ENCODE peak calls at places on chromosomes 12 and 14, in seven cellular contexts. One of them, this sample, is unnamed.
A peak's percentile ranks its signal among the peaks of the same experiment; 100 is the strongest.

GRCh38 chr12:116135209-116135930 is 142.1 kb downstream of the MED13L start:
- DNase-seq in cardiac muscle cell: no peak
- DNase-seq in HCEC 1CT: peak; percentile 79
- DNase-seq in EL: peak; percentile 82
- DNase-seq in amniotic stem cell: no peak
- DNase-seq in AG08396: no peak
- DNase-seq in RPMI8226: no peak
- DNase-seq in this sample: no peak

GRCh38 chr12:105928436-105928835 is 210.3 kb downstream of the NUAK1 start:
- DNase-seq in AG08396: no peak
- DNase-seq in EL: no peak
- DNase-seq in amniotic stem cell: no peak
- DNase-seq in cardiac muscle cell: no peak
- DNase-seq in RPMI8226: no peak
- DNase-seq in HCEC 1CT: no peak
- DNase-seq in this sample: no peak

GRCh38 chr14:68580096-68580640 is 212.7 kb downstream of the ZFP36L1 start:
- DNase-seq in cardiac muscle cell: no peak
- DNase-seq in RPMI8226: no peak
- DNase-seq in EL: no peak
- DNase-seq in AG08396: no peak
- DNase-seq in amniotic stem cell: no peak
- DNase-seq in HCEC 1CT: no peak
- DNase-seq in this sample: no peak

GRCh38 chr12:130044991-130045621 is 117.2 kb upstream of the FZD10 start:
- DNase-seq in RPMI8226: no peak
- DNase-seq in AG08396: no peak
- DNase-seq in amniotic stem cell: no peak
- DNase-seq in EL: no peak
- DNase-seq in HCEC 1CT: no peak
- DNase-seq in cardiac muscle cell: peak; percentile 29
- DNase-seq in this sample: no peak

GRCh38 chr12:38269897-38270296 is 46.7 kb upstream of the ALG10B start:
- DNase-seq in HCEC 1CT: no peak
- DNase-seq in EL: no peak
- DNase-seq in cardiac muscle cell: no peak
- DNase-seq in amniotic stem cell: no peak
- DNase-seq in RPMI8226: no peak
- DNase-seq in AG08396: no peak
- DNase-seq in this sample: no peak

GRCh38 chr14:98803196-98803595 is 468.8 kb downstream of the BCL11B start:
- DNase-seq in AG08396: no peak
- DNase-seq in HCEC 1CT: no peak
- DNase-seq in amniotic stem cell: no peak
- DNase-seq in RPMI8226: no peak
- DNase-seq in EL: no peak
- DNase-seq in cardiac muscle cell: no peak
- DNase-seq in this sample: no peak

GRCh38 chr14:78131201-78131600 is 39.0 kb upstream of the NRXN3 start:
- DNase-seq in EL: no peak
- DNase-seq in AG08396: no peak
- DNase-seq in HCEC 1CT: no peak
- DNase-seq in RPMI8226: no peak
- DNase-seq in amniotic stem cell: no peak
- DNase-seq in cardiac muscle cell: no peak
- DNase-seq in this sample: no peak

GRCh38 chr14:30194769-30195168 is 267.1 kb upstream of the PRKD1 start:
- DNase-seq in amniotic stem cell: no peak
- DNase-seq in EL: peak; percentile 92
- DNase-seq in HCEC 1CT: peak; percentile 97
- DNase-seq in cardiac muscle cell: no peak
- DNase-seq in AG08396: peak; percentile 43
- DNase-seq in RPMI8226: no peak
- DNase-seq in this sample: no peak

GRCh38 chr12:52722680-52723079 is 19.4 kb upstream of the KRT77 start:
- DNase-seq in AG08396: no peak
- DNase-seq in EL: no peak
- DNase-seq in amniotic stem cell: no peak
- DNase-seq in RPMI8226: no peak
- DNase-seq in cardiac muscle cell: no peak
- DNase-seq in HCEC 1CT: no peak
- DNase-seq in this sample: no peak

GRCh38 chr12:76685246-76685678 is 78.7 kb upstream of the ZDHHC17 start:
- DNase-seq in amniotic stem cell: no peak
- DNase-seq in AG08396: peak; percentile 22
- DNase-seq in RPMI8226: no peak
- DNase-seq in cardiac muscle cell: peak; percentile 84
- DNase-seq in HCEC 1CT: peak; percentile 15
- DNase-seq in EL: peak; percentile 16
- DNase-seq in this sample: no peak

GRCh38 chr12:537772-538171 is 78.0 kb downstream of the B4GALNT3 start:
- DNase-seq in RPMI8226: no peak
- DNase-seq in HCEC 1CT: no peak
- DNase-seq in amniotic stem cell: no peak
- DNase-seq in EL: no peak
- DNase-seq in cardiac muscle cell: no peak
- DNase-seq in AG08396: no peak
- DNase-seq in this sample: no peak

GRCh38 chr12:69529021-69529420 is 56.2 kb upstream of the CCT2 start:
- DNase-seq in HCEC 1CT: no peak
- DNase-seq in cardiac muscle cell: no peak
- DNase-seq in EL: no peak
- DNase-seq in AG08396: no peak
- DNase-seq in amniotic stem cell: no peak
- DNase-seq in RPMI8226: no peak
- DNase-seq in this sample: no peak

GRCh38 chr12:107515446-107515958 is 170.1 kb upstream of the PWP1 start:
- DNase-seq in EL: peak; percentile 79
- DNase-seq in RPMI8226: no peak
- DNase-seq in AG08396: peak; percentile 77
- DNase-seq in cardiac muscle cell: no peak
- DNase-seq in amniotic stem cell: peak; percentile 57
- DNase-seq in HCEC 1CT: no peak
- DNase-seq in this sample: no peak

GRCh38 chr14:85634205-85634604 is 104.3 kb downstream of the FLRT2 start:
- DNase-seq in EL: peak; percentile 9
- DNase-seq in cardiac muscle cell: no peak
- DNase-seq in AG08396: no peak
- DNase-seq in RPMI8226: no peak
- DNase-seq in HCEC 1CT: peak; percentile 7
- DNase-seq in amniotic stem cell: no peak
- DNase-seq in this sample: no peak

GRCh38 chr12:12172106-12172511 is 94.7 kb downstream of the LRP6 start:
- DNase-seq in HCEC 1CT: no peak
- DNase-seq in EL: peak; percentile 55
- DNase-seq in RPMI8226: peak; percentile 88
- DNase-seq in amniotic stem cell: no peak
- DNase-seq in cardiac muscle cell: peak; percentile 7
- DNase-seq in AG08396: peak; percentile 9
- DNase-seq in this sample: peak; percentile 14

GRCh38 chr12:46764005-46764404 is 61.8 kb downstream of the SLC38A4 start:
- DNase-seq in cardiac muscle cell: no peak
- DNase-seq in AG08396: no peak
- DNase-seq in HCEC 1CT: no peak
- DNase-seq in RPMI8226: no peak
- DNase-seq in amniotic stem cell: no peak
- DNase-seq in EL: no peak
- DNase-seq in this sample: no peak

GRCh38 chr14:75249251-75249957 is 29.2 kb upstream of the FOS start:
- DNase-seq in amniotic stem cell: no peak
- DNase-seq in RPMI8226: peak; percentile 70
- DNase-seq in HCEC 1CT: no peak
- DNase-seq in AG08396: no peak
- DNase-seq in EL: no peak
- DNase-seq in cardiac muscle cell: peak; percentile 32
- DNase-seq in this sample: peak; percentile 78

GRCh38 chr12:120783197-120783596 is 57.6 kb downstream of the ACADS start:
- DNase-seq in amniotic stem cell: peak; percentile 5
- DNase-seq in HCEC 1CT: peak; percentile 90
- DNase-seq in AG08396: peak; percentile 29
- DNase-seq in cardiac muscle cell: no peak
- DNase-seq in EL: peak; percentile 72
- DNase-seq in RPMI8226: no peak
- DNase-seq in this sample: no peak

GRCh38 chr12:50458606-50459005 is 46.2 kb upstream of the DIP2B start:
- DNase-seq in cardiac muscle cell: no peak
- DNase-seq in amniotic stem cell: no peak
- DNase-seq in HCEC 1CT: peak; percentile 10
- DNase-seq in RPMI8226: no peak
- DNase-seq in EL: peak; percentile 48
- DNase-seq in AG08396: peak; percentile 16
- DNase-seq in this sample: no peak

GRCh38 chr12:46785413-46785812 is 40.4 kb downstream of the SLC38A4 start:
- DNase-seq in HCEC 1CT: no peak
- DNase-seq in amniotic stem cell: no peak
- DNase-seq in RPMI8226: no peak
- DNase-seq in cardiac muscle cell: no peak
- DNase-seq in AG08396: no peak
- DNase-seq in EL: no peak
- DNase-seq in this sample: no peak

GRCh38 chr14:54549862-54550261 is 17.1 kb upstream of the SAMD4A start:
- DNase-seq in RPMI8226: no peak
- DNase-seq in HCEC 1CT: no peak
- DNase-seq in cardiac muscle cell: peak; percentile 52
- DNase-seq in EL: no peak
- DNase-seq in AG08396: no peak
- DNase-seq in amniotic stem cell: no peak
- DNase-seq in this sample: no peak

GRCh38 chr14:68610251-68610793 is 182.5 kb downstream of the ZFP36L1 start:
- DNase-seq in RPMI8226: peak; percentile 3
- DNase-seq in HCEC 1CT: no peak
- DNase-seq in AG08396: no peak
- DNase-seq in cardiac muscle cell: no peak
- DNase-seq in amniotic stem cell: no peak
- DNase-seq in EL: no peak
- DNase-seq in this sample: no peak

GRCh38 chr12:57280234-57281062 is 29.5 kb upstream of the STAC3 start:
- DNase-seq in EL: peak; percentile 95
- DNase-seq in amniotic stem cell: peak; percentile 80
- DNase-seq in HCEC 1CT: peak; percentile 95
- DNase-seq in AG08396: peak; percentile 74
- DNase-seq in RPMI8226: no peak
- DNase-seq in cardiac muscle cell: no peak
- DNase-seq in this sample: peak; percentile 77

GRCh38 chr12:29534935-29535334 is 37.4 kb upstream of the OVCH1 start:
- DNase-seq in cardiac muscle cell: peak; percentile 11
- DNase-seq in amniotic stem cell: no peak
- DNase-seq in RPMI8226: no peak
- DNase-seq in AG08396: no peak
- DNase-seq in EL: no peak
- DNase-seq in HCEC 1CT: peak; percentile 30
- DNase-seq in this sample: no peak

GRCh38 chr12:59780605-59781135 is 184.8 kb downstream of the SLC16A7 start:
- DNase-seq in RPMI8226: no peak
- DNase-seq in amniotic stem cell: no peak
- DNase-seq in cardiac muscle cell: peak; percentile 65
- DNase-seq in EL: peak; percentile 48
- DNase-seq in AG08396: peak; percentile 12
- DNase-seq in HCEC 1CT: peak; percentile 54
- DNase-seq in this sample: no peak

GRCh38 chr12:130603566-130603965 is 112.5 kb downstream of the RIMBP2 start:
- DNase-seq in amniotic stem cell: no peak
- DNase-seq in HCEC 1CT: no peak
- DNase-seq in AG08396: no peak
- DNase-seq in RPMI8226: no peak
- DNase-seq in cardiac muscle cell: no peak
- DNase-seq in EL: no peak
- DNase-seq in this sample: no peak

GRCh38 chr12:14567311-14568195 is at the start of gene PLBD1:
- DNase-seq in EL: peak; percentile 28
- DNase-seq in cardiac muscle cell: peak; percentile 46
- DNase-seq in HCEC 1CT: no peak
- DNase-seq in RPMI8226: peak; percentile 7
- DNase-seq in AG08396: peak; percentile 43
- DNase-seq in amniotic stem cell: no peak
- DNase-seq in this sample: peak; percentile 54

GRCh38 chr14:62017651-62018230 is 255.5 kb downstream of the SNAPC1 start:
- DNase-seq in AG08396: no peak
- DNase-seq in EL: no peak
- DNase-seq in cardiac muscle cell: no peak
- DNase-seq in amniotic stem cell: no peak
- DNase-seq in RPMI8226: no peak
- DNase-seq in HCEC 1CT: no peak
- DNase-seq in this sample: no peak